ENCODE peak calls at places on chromosome 14, in six cellular contexts. J, Q, G, S, R and W are unnamed samples.
A peak's percentile ranks its signal among the peaks of the same experiment; 100 is the strongest.

GRCh38 chr14:68141531-68142088 is 322.0 kb downstream of the RAD51B start:
- DNase-seq in S (no peak), J (no peak), R (peak; percentile 27), G (no peak), Q (no peak), W (no peak)

GRCh38 chr14:100502622-100503220 is 84.5 kb downstream of the BEGAIN start:
- DNase-seq in G (no peak), J (no peak), R (no peak), S (no peak), Q (no peak), W (no peak)

GRCh38 chr14:91466192-91466591 is 43.9 kb downstream of the PPP4R3A start:
- DNase-seq in R (peak; percentile 3), J (no peak), Q (no peak), S (no peak), G (no peak), W (no peak)

GRCh38 chr14:37901978-37902377 is 305.7 kb upstream of the SSTR1 start:
- DNase-seq in G (no peak), S (peak; percentile 81), R (peak; percentile 85), Q (peak; percentile 23), J (no peak), W (no peak)

GRCh38 chr14:71626281-71626835 is 305.9 kb upstream of the RGS6 start:
- DNase-seq in J (no peak), Q (no peak), S (no peak), G (no peak), R (peak; percentile 14), W (no peak)

GRCh38 chr14:85471744-85472143 is 58.2 kb upstream of the FLRT2 start:
- DNase-seq in Q (peak; percentile 69), S (peak; percentile 93), J (no peak), R (peak; percentile 92), G (no peak), W (peak; percentile 58)

GRCh38 chr14:99603471-99603933 is 505 bp downstream of the CCDC85C start:
- DNase-seq in G (peak; percentile 67), J (peak; percentile 54), S (no peak), Q (no peak), R (peak; percentile 43), W (no peak)

GRCh38 chr14:88951370-88951769 is 126.9 kb downstream of the TTC8 start:
- DNase-seq in J (no peak), R (no peak), S (no peak), Q (no peak), G (no peak), W (no peak)

GRCh38 chr14:70278281-70278680 is 81.2 kb downstream of the COX16 start:
- DNase-seq in Q (no peak), J (no peak), R (no peak), S (no peak), G (no peak), W (no peak)

GRCh38 chr14:63852271-63852816 is 460 bp upstream of the SYNE2 start:
- DNase-seq in G (no peak), S (no peak), R (no peak), J (no peak), Q (no peak), W (peak; percentile 51)